ENCODE peak calls at places on chromosomes 3 and 15, in five cellular contexts. V, C, L, W and X are unnamed samples.
A peak's percentile ranks its signal among the peaks of the same experiment; 100 is the strongest.

GRCh38 chr3:190058486-190059241 is 62.0 kb downstream of the P3H2 start:
- DNase-seq in V (no peak), C (peak; percentile 68), L (no peak), W (no peak), X (peak; percentile 65)

GRCh38 chr3:129934234-129935123 is 40.0 kb upstream of the TRH start:
- DNase-seq in V (no peak), C (no peak), L (peak; percentile 12), W (no peak), X (peak; percentile 21)

GRCh38 chr3:165204445-165204844 is 8.3 kb upstream of the SLITRK3 start:
- DNase-seq in V (no peak), C (no peak), L (no peak), W (no peak), X (no peak)

GRCh38 chr3:181610083-181610972 is 101.4 kb upstream of the SOX2 start:
- DNase-seq in V (no peak), C (no peak), L (no peak), W (no peak), X (peak; percentile 70)

GRCh38 chr3:25455316-25456232 is 27.5 kb downstream of the RARB start:
- DNase-seq in V (no peak), C (peak; percentile 37), L (no peak), W (no peak), X (peak; percentile 16)

GRCh38 chr15:93028111-93028631 is 60.8 kb downstream of the RGMA start:
- DNase-seq in V (no peak), C (no peak), L (no peak), W (no peak), X (no peak)

GRCh38 chr3:131903988-131904415 is 130.8 kb downstream of the CPNE4 start:
- DNase-seq in V (no peak), C (peak; percentile 99), L (no peak), W (no peak), X (no peak)

GRCh38 chr3:187807086-187807862 is 62.0 kb upstream of the BCL6 start:
- DNase-seq in V (no peak), C (peak; percentile 70), L (no peak), W (no peak), X (no peak)

GRCh38 chr3:67357610-67358458 is 296.6 kb downstream of the SUCLG2 start:
- DNase-seq in V (no peak), C (no peak), L (peak; percentile 59), W (no peak), X (no peak)

GRCh38 chr3:31934018-31934417 is 47.0 kb downstream of the OSBPL10 start:
- DNase-seq in V (no peak), C (no peak), L (no peak), W (no peak), X (no peak)

GRCh38 chr15:83602021-83602420 is 51.9 kb upstream of the ADAMTSL3 start:
- DNase-seq in V (no peak), C (no peak), L (peak; percentile 12), W (no peak), X (no peak)

GRCh38 chr3:66163222-66163621 is 57.6 kb upstream of the SLC25A26 start:
- DNase-seq in V (no peak), C (no peak), L (no peak), W (no peak), X (no peak)

GRCh38 chr3:128395500-128396125 is 71.1 kb downstream of the DNAJB8 start:
- DNase-seq in V (peak; percentile 47), C (no peak), L (no peak), W (no peak), X (peak; percentile 33)

GRCh38 chr3:111585214-111585613 is 9.9 kb downstream of the ZBED2 start:
- DNase-seq in V (no peak), C (no peak), L (peak; percentile 75), W (no peak), X (no peak)

GRCh38 chr3:104907507-104907906 is 459.2 kb upstream of the ALCAM start:
- DNase-seq in V (no peak), C (peak; percentile 65), L (no peak), W (no peak), X (no peak)

GRCh38 chr15:92005154-92005553 is 151.6 kb downstream of the SLCO3A1 start:
- DNase-seq in V (no peak), C (no peak), L (no peak), W (no peak), X (no peak)

GRCh38 chr3:170749765-170750477 is 120.1 kb downstream of the RPL22L1 start:
- DNase-seq in V (no peak), C (no peak), L (no peak), W (no peak), X (no peak)

GRCh38 chr15:76575177-76576078 is 238.9 kb downstream of the ISL2 start:
- DNase-seq in V (no peak), C (no peak), L (no peak), W (no peak), X (no peak)

GRCh38 chr3:171168086-171168485 is 141.6 kb upstream of the SLC2A2 start:
- DNase-seq in V (no peak), C (no peak), L (no peak), W (no peak), X (peak; percentile 37)